ENCODE peak calls at places on chromosomes 2 and 18, in five cellular contexts. K is SK-N-SH, A is GM12878, O is HepG2, B is K562. P is an unnamed sample.

GRCh38 chr2:119389615-119390306 is 23.0 kb downstream of the DBI start:
- DNase-seq in K (no peak), A (no peak), O (no peak), B (peak), P (no peak)

GRCh38 chr2:41707790-41708451 is 339.9 kb upstream of the PKDCC start:
- DNase-seq in K (no peak), A (no peak), O (no peak), B (no peak), P (no peak)

GRCh38 chr18:7892556-7892955 is 325.4 kb downstream of the PTPRM start:
- DNase-seq in K (no peak), A (no peak), O (no peak), B (no peak), P (no peak)

GRCh38 chr2:182133195-182133891 is 147.7 kb downstream of the PPP1R1C start:
- DNase-seq in K (no peak), A (no peak), O (no peak), B (no peak), P (no peak)

GRCh38 chr2:15163316-15163715 is 397.8 kb downstream of the NBAS start:
- DNase-seq in K (no peak), A (no peak), O (no peak), B (no peak), P (no peak)

GRCh38 chr2:195486520-195486919 is 170.5 kb upstream of the SLC39A10 start:
- DNase-seq in K (no peak), A (no peak), O (no peak), B (no peak), P (no peak)

GRCh38 chr2:68832161-68832869 is 38.9 kb downstream of the BMP10 start:
- DNase-seq in K (no peak), A (peak), O (no peak), B (peak), P (no peak)

GRCh38 chr2:10285578-10286198 is 17.0 kb upstream of the HPCAL1 start:
- DNase-seq in K (peak), A (no peak), O (peak), B (no peak), P (no peak)

GRCh38 chr2:128064353-128064752 is 26.6 kb upstream of the UGGT1 start:
- DNase-seq in K (no peak), A (no peak), O (no peak), B (no peak), P (no peak)

GRCh38 chr2:101500860-101501259 is 25.9 kb upstream of the RFX8 start:
- DNase-seq in K (no peak), A (no peak), O (no peak), B (no peak), P (no peak)

GRCh38 chr2:10518470-10519060 is 70.4 kb upstream of the ODC1 start:
- DNase-seq in K (no peak), A (no peak), O (no peak), B (no peak), P (no peak)

GRCh38 chr18:57194622-57195021 is 47.7 kb downstream of the BOD1L2 start:
- DNase-seq in K (no peak), A (no peak), O (no peak), B (no peak), P (no peak)

GRCh38 chr2:197121255-197121654 is 189.3 kb downstream of the ANKRD44 start:
- DNase-seq in K (no peak), A (no peak), O (no peak), B (no peak), P (no peak)

GRCh38 chr2:17257194-17257909 is 260.9 kb downstream of the RAD51AP2 start:
- DNase-seq in K (no peak), A (no peak), O (no peak), B (no peak), P (no peak)

GRCh38 chr2:114499101-114499500 is 56.7 kb downstream of the DPP10 start:
- DNase-seq in K (no peak), A (no peak), O (no peak), B (no peak), P (no peak)

GRCh38 chr2:102803041-102803896 is 41.4 kb downstream of the TMEM182 start:
- DNase-seq in K (no peak), A (no peak), O (peak), B (no peak), P (no peak)

GRCh38 chr2:72572501-72572900 is 253.3 kb downstream of the EXOC6B start:
- DNase-seq in K (no peak), A (no peak), O (no peak), B (no peak), P (no peak)

GRCh38 chr2:36780231-36780808 is 83.8 kb downstream of the VIT start:
- DNase-seq in K (peak), A (peak), O (peak), B (peak), P (peak)

GRCh38 chr18:54129448-54130134 is 94.9 kb downstream of the MBD2 start:
- DNase-seq in K (no peak), A (no peak), O (no peak), B (no peak), P (no peak)

GRCh38 chr18:67926929-67927864 is 410.7 kb upstream of the DSEL start:
- DNase-seq in K (no peak), A (no peak), O (no peak), B (no peak), P (no peak)

GRCh38 chr18:12027046-12027445 is 45.7 kb downstream of the IMPA2 start:
- DNase-seq in K (no peak), A (no peak), O (no peak), B (no peak), P (no peak)

GRCh38 chr2:97858442-97858841 is 137.3 kb downstream of the TMEM131 start:
- DNase-seq in K (no peak), A (no peak), O (no peak), B (peak), P (no peak)

GRCh38 chr2:113212245-113213060 is 38.7 kb downstream of the PSD4 start:
- DNase-seq in K (peak), A (no peak), O (peak), B (no peak), P (no peak)

GRCh38 chr2:156110890-156111289 is 221.6 kb downstream of the NR4A2 start:
- DNase-seq in K (peak), A (no peak), O (peak), B (peak), P (no peak)

GRCh38 chr2:101612019-101612418 is 85.5 kb upstream of the MAP4K4 start:
- DNase-seq in K (no peak), A (no peak), O (no peak), B (no peak), P (no peak)

GRCh38 chr2:207330912-207331311 is 165.2 kb upstream of the KLF7 start:
- DNase-seq in K (no peak), A (peak), O (no peak), B (peak), P (no peak)

GRCh38 chr2:5911801-5912200 is 219.6 kb downstream of the SOX11 start:
- DNase-seq in K (peak), A (no peak), O (no peak), B (no peak), P (no peak)

GRCh38 chr18:80000877-80001276 is 12.5 kb upstream of the TXNL4A start:
- DNase-seq in K (no peak), A (no peak), O (no peak), B (no peak), P (no peak)

GRCh38 chr2:40213071-40213470 is 238.8 kb downstream of the SLC8A1 start:
- DNase-seq in K (no peak), A (no peak), O (no peak), B (no peak), P (no peak)

GRCh38 chr2:15352363-15352762 is 208.8 kb downstream of the NBAS start:
- DNase-seq in K (no peak), A (no peak), O (no peak), B (no peak), P (no peak)

GRCh38 chr2:30026091-30027055 is 105.0 kb upstream of the ALK start:
- DNase-seq in K (peak), A (no peak), O (peak), B (peak), P (peak)

GRCh38 chr18:21740474-21740723 is 193 bp upstream of the MIB1 start:
- DNase-seq in K (no peak), A (no peak), O (peak), B (peak), P (peak)

GRCh38 chr2:165698621-165698946 is 95.5 kb downstream of the GALNT3 start:
- DNase-seq in K (peak), A (peak), O (peak), B (peak), P (no peak)

GRCh38 chr2:974454-974853 is 23.8 kb downstream of the SNTG2 start:
- DNase-seq in K (no peak), A (no peak), O (no peak), B (no peak), P (no peak)

GRCh38 chr2:134271758-134272157 is 17.9 kb downstream of the MGAT5 start:
- DNase-seq in K (no peak), A (no peak), O (no peak), B (no peak), P (no peak)

GRCh38 chr2:136132840-136133570 is 15.1 kb upstream of the CXCR4 start:
- DNase-seq in K (no peak), A (no peak), O (no peak), B (no peak), P (no peak)

DNA sequence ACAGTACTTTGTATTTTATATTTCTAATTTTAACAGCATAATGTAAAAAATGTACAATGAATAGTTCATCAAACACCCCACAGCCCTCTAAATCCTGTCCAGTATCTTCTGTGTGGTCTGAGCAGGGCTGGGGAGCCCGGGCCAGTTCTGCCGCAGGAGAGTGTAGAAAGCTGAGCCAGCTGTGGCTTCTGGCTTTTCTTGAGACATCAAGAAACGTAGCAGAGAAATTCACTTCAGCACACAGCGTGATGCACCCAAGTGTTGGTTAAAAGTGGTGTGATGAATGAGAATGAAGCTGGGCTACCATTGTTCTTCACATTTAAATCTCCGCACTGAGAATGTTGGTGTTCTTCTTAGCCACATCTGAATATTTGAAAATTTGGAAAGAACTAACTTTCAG is 23.6 kb upstream of the TMEM87B start:
- DNase-seq in K (no peak), A (no peak), O (no peak), B (no peak), P (no peak)
- TF ChIP-seq TAF1 in K (no peak), A (no peak), O (no peak), B (no peak), P (no peak)

GRCh38 chr2:241763551-241764271 is 12.9 kb upstream of the GAL3ST2 start:
- DNase-seq in K (no peak), A (no peak), O (no peak), B (no peak), P (peak)
- TF ChIP-seq TAF1 in K (no peak), A (no peak), O (no peak), B (no peak), P (no peak)

DNA sequence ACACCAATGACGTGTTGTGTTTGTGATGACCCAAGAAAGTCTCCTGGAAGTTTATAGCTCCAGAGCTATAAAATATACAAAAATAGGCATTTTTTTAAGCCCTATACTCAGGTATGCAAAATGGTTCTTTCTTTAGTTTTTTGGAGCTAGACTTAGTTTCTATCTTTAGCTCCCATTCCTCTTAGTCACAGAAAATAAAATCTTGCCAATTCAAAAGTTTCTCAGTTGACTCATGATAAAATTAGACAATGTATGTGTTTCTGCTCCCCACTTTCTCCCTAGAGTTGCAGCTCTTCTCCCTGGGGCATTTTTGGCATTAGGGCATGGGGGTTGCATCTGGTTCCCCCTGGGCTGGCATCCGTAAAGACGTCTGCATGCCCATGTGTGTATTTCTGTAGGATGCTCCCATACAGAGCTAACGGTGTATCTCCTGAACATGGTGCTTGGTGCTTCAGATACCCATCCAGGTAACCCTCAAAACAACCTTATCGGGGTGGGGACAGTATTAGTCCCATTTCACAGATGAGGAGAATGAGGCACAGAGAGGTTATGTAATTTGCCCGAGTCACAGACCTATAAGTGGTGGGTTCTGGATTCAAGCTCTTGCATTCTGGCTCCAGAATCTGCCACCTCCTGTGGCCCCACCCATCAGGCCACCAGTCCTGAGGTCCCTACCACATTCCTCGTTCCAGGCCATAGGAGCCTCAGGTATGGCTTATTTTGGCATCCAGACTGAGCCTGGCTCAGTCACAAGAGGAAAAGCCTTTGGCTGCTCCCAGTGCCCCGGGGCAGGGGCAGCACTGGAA is 43.1 kb upstream of the ASAP2 start:
- DNase-seq in K (no peak), A (no peak), O (no peak), B (no peak), P (no peak)
- TF ChIP-seq TAF1 in K (no peak), A (no peak), O (no peak), B (no peak), P (no peak)

DNA sequence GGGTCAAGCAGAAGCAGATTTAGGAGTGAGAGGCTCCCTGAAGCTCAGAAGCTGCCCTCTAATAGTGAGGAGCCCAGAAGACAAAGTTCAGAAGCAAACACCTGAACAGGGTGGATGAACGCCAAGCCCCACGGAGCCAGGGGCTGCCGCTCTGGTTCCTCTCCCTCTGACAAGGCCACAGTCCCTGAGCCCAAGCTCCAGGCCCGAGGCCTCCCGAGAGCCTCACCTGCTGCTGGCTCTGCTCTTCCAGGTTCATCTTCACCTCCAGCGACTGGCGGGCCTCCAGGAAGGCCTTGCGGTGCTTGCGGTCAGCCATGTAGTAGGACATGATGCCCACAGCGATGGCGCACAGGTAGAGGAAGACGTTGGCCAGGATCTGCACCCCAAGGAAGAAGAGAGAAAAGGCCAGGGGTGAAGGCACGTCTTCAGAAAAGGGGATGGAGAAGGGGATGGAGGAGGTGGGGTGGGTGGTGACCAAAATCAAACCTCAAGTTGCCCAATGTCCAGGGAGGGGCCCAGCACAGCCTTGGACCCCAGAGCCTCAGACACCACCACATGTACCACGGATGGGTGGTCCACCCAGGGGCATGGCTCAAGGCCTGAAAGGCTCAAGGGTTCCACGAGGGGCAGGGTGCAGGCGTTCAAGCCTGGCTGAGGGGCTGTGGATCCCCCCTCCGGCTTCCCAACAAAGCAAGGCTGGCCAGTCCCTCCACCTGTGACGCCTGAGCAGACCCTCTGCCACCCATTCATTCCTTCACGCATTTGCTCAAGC is 47.5 kb downstream of the ADCY3 start:
- DNase-seq in K (no peak), A (no peak), O (no peak), B (no peak), P (no peak)
- TF ChIP-seq TAF1 in K (no peak), A (no peak), O (no peak), B (no peak), P (no peak)

GRCh38 chr2:217038001-217038400 is 178.1 kb upstream of the TNP1 start:
- DNase-seq in K (no peak), A (no peak), O (no peak), B (no peak), P (no peak)

GRCh38 chr2:217033191-217033590 is 173.3 kb upstream of the TNP1 start:
- DNase-seq in K (no peak), A (no peak), O (no peak), B (no peak), P (no peak)

GRCh38 chr2:217040099-217040498 is 180.2 kb upstream of the TNP1 start:
- DNase-seq in K (no peak), A (no peak), O (no peak), B (no peak), P (no peak)

GRCh38 chr2:217035967-217036366 is 176.1 kb upstream of the TNP1 start:
- DNase-seq in K (no peak), A (no peak), O (no peak), B (no peak), P (no peak)

GRCh38 chr2:217037330-217037729 is 177.5 kb upstream of the TNP1 start:
- DNase-seq in K (no peak), A (no peak), O (no peak), B (no peak), P (no peak)
- TF ChIP-seq TAF1 in K (no peak), A (no peak), O (no peak), B (no peak), P (no peak)

GRCh38 chr2:56169521-56169920 is 14.3 kb upstream of the CCDC85A start:
- DNase-seq in K (no peak), A (no peak), O (no peak), B (no peak), P (no peak)
- TF ChIP-seq TAF1 in K (no peak), A (no peak), O (no peak), B (no peak), P (no peak)

GRCh38 chr2:85886585-85886984 is 2.2 kb downstream of the ST3GAL5 start:
- DNase-seq in K (no peak), A (no peak), O (no peak), B (peak), P (no peak)
- TF ChIP-seq TAF1 in K (no peak), A (no peak), O (no peak), B (no peak), P (no peak)

DNA sequence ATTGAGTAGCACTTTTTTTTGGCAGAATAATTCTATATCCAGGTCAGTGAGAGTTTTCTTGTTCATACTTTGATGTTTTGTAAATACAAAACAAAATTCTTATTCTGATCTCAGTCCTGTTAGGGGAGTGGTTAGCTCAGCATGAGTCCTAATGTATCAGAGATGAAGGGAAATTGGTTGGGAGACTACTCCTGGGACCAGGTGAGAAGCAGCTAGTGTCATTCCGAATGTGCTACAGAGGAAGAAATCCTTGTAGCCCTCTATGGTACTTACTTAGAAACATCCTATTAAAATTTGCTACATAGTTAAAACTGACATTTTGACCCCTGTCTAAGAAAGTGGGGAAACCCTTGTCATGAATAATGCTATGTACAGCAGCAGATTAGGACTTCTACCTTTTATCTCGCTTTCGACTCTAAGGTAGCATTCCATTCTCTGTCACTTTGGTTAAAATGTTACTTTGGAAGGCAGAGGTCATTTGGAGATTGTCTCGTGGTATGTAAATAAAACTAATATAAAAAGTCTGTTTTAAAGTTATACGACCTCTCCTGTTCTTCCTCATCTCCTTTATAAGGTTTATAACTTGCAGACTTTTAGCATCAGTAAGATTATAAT is 65.8 kb downstream of the PARD3B start:
- DNase-seq in K (no peak), A (no peak), O (peak), B (no peak), P (no peak)
- TF ChIP-seq TAF1 in K (no peak), A (no peak), O (no peak), B (no peak), P (no peak)

GRCh38 chr2:200913654-200914053 is 24.5 kb downstream of the NIF3L1 start:
- DNase-seq in K (no peak), A (no peak), O (no peak), B (no peak), P (no peak)
- TF ChIP-seq TAF1 in K (no peak), A (no peak), O (no peak), B (no peak), P (no peak)

P was measured in GM12892.